ENCODE peak calls at places on chromosomes 7 and 10, in ten cellular contexts. B is activated CD8-positive, alpha-beta memory T cell treated with anti-CD3 and anti-CD28 coated beads for 1 hour; E is iris pigment epithelial cell; S is NCI-H2081; A is stimulated activated CD8-positive, alpha-beta memory T cell treated with anti-CD3 and anti-CD28 coated beads, Interleukin-15, amount 100 ng/mL, for 4 hours; Q is mammary epithelial cell; O is T-helper 1 cell; T is A549; M is NCI-H146; X is COR-L47. W is an unnamed sample.

GRCh38 chr7:114574384-114574783 is 159.8 kb downstream of the FOXP2 start:
- DNase-seq in X (no peak), E (peak), A (no peak), S (no peak), Q (peak), M (no peak), O (no peak), T (no peak), B (no peak), W (no peak)

GRCh38 chr10:87619705-87620104 is 40.0 kb upstream of the PAPSS2 start:
- DNase-seq in T (peak), M (no peak), O (no peak), E (peak), A (no peak), X (no peak), Q (peak), S (no peak), B (no peak), W (no peak)

GRCh38 chr10:72709041-72709440 is 17.1 kb downstream of the MCU start:
- DNase-seq in A (no peak), Q (no peak), T (no peak), M (no peak), B (no peak), X (no peak), S (no peak), E (no peak), O (no peak), W (no peak)

GRCh38 chr7:55177589-55178261 is 158.9 kb downstream of the EGFR start:
- DNase-seq in X (no peak), T (no peak), B (no peak), E (peak), A (no peak), M (no peak), O (no peak), S (no peak), Q (no peak), W (no peak)

GRCh38 chr7:38070718-38071117 is 107.3 kb upstream of the STARD3NL start:
- DNase-seq in A (no peak), B (no peak), E (peak), X (no peak), M (no peak), T (peak), S (peak), O (no peak), Q (no peak), W (peak)

GRCh38 chr7:34655384-34655783 is 2.6 kb upstream of the NPSR1 start:
- DNase-seq in E (no peak), B (no peak), A (no peak), T (peak), O (no peak), Q (no peak), M (no peak), X (no peak), S (no peak), W (no peak)

GRCh38 chr10:14481752-14482151 is 151.0 kb upstream of the FRMD4A start:
- DNase-seq in E (no peak), T (no peak), A (no peak), Q (no peak), X (no peak), B (no peak), O (no peak), M (peak), S (no peak), W (no peak)

GRCh38 chr7:3371601-3372000 is 70.5 kb downstream of the SDK1 start:
- DNase-seq in S (peak), E (no peak), M (no peak), Q (no peak), B (no peak), T (no peak), X (no peak), A (no peak), O (no peak), W (no peak)

GRCh38 chr7:55118426-55118825 is 99.6 kb downstream of the EGFR start:
- DNase-seq in T (no peak), S (no peak), A (no peak), O (no peak), M (no peak), Q (no peak), X (no peak), E (no peak), B (no peak), W (no peak)

GRCh38 chr7:97471491-97471890 is 260.4 kb upstream of the TAC1 start:
- DNase-seq in Q (no peak), E (no peak), T (no peak), O (no peak), B (no peak), M (no peak), X (no peak), A (no peak), S (no peak), W (no peak)

GRCh38 chr10:21532694-21533576 is 1.1 kb upstream of the MLLT10 start:
- DNase-seq in S (peak), M (no peak), E (no peak), T (peak), B (no peak), Q (no peak), A (no peak), O (no peak), X (no peak), W (no peak)

GRCh38 chr10:84329094-84329611 is 764 bp downstream of the CCSER2 start:
- DNase-seq in A (peak), E (peak), S (peak), X (peak), Q (peak), M (peak), B (peak), O (peak), T (peak), W (no peak)

GRCh38 chr10:74589226-74589673 is 237.2 kb upstream of the KAT6B start:
- DNase-seq in X (peak), A (peak), M (peak), Q (peak), S (peak), E (peak), T (peak), B (peak), O (peak), W (no peak)

GRCh38 chr7:1422512-1423265 is 36.6 kb downstream of the MICALL2 start:
- DNase-seq in Q (no peak), T (no peak), E (no peak), S (peak), M (peak), O (no peak), X (peak), A (no peak), B (no peak), W (no peak)

GRCh38 chr7:14748461-14748860 is 154.1 kb downstream of the DGKB start:
- DNase-seq in A (no peak), O (no peak), T (no peak), E (peak), X (no peak), Q (peak), S (peak), M (no peak), B (no peak), W (no peak)

GRCh38 chr7:91912500-91912899 is 28.2 kb upstream of the AKAP9 start:
- DNase-seq in O (no peak), T (no peak), X (no peak), Q (no peak), B (no peak), M (no peak), E (peak), S (no peak), A (no peak), W (no peak)

GRCh38 chr7:48311464-48311863 is 140.2 kb downstream of the ABCA13 start:
- DNase-seq in B (no peak), X (no peak), E (no peak), O (no peak), Q (no peak), S (no peak), M (no peak), T (no peak), A (no peak), W (no peak)

GRCh38 chr10:95841711-95842498 is 65.9 kb upstream of the CC2D2B start:
- DNase-seq in O (peak), S (peak), X (peak), Q (peak), M (peak), E (peak), A (no peak), B (no peak), T (peak), W (no peak)

GRCh38 chr7:105141068-105141467 is 127.1 kb downstream of the KMT2E start:
- DNase-seq in O (no peak), X (peak), A (no peak), Q (no peak), E (peak), M (no peak), T (peak), B (no peak), S (peak), W (no peak)

GRCh38 chr7:74365320-74366022 is 76.3 kb downstream of the CLIP2 start:
- DNase-seq in E (peak), Q (no peak), S (peak), B (no peak), X (peak), T (peak), A (no peak), O (no peak), M (peak), W (no peak)

GRCh38 chr10:37109000-37109399 is 16.4 kb upstream of the ANKRD30A start:
- DNase-seq in X (no peak), B (no peak), A (no peak), M (no peak), Q (no peak), S (no peak), E (no peak), O (no peak), T (peak), W (no peak)

W was measured in GM12891.